ENCODE peak calls at places on chromosomes 5 and 9, in ten cellular contexts. P is mucosa of gallbladder, E is fibroblast of lung, B is A549, R is AG09319, H is HCT116, N is endothelial cell, S is fibroblast of mammary gland, V is mesendoderm, Y is sigmoid colon. F is an unnamed sample.

GRCh38 chr5:176416123-176416924 is at the start of gene CLTB:
- DNase-seq in P (peak), E (peak), B (peak), R (peak), H (peak), N (peak), S (peak), V (peak), Y (peak), F (peak)

GRCh38 chr9:133996531-133997520 is 4.7 kb upstream of the VAV2 start:
- DNase-seq in P (no peak), E (peak), B (no peak), R (no peak), H (no peak), N (no peak), S (peak), V (no peak), Y (no peak), F (no peak)

GRCh38 chr5:87030699-87031098 is 237.0 kb upstream of the RASA1 start:
- DNase-seq in P (no peak), E (no peak), B (no peak), R (no peak), H (no peak), N (no peak), S (no peak), V (no peak), Y (no peak), F (no peak)

GRCh38 chr5:140869555-140869886 is 764 bp downstream of the PCDHA11 start:
- DNase-seq in P (no peak), E (no peak), B (no peak), R (no peak), H (peak), N (no peak), S (peak), V (no peak), Y (no peak), F (no peak)

GRCh38 chr9:117907420-117907819 is 203.2 kb downstream of the TLR4 start:
- DNase-seq in P (no peak), E (no peak), B (no peak), R (no peak), H (no peak), N (no peak), S (no peak), V (no peak), Y (no peak), F (no peak)

GRCh38 chr5:60349891-60350415 is 350.0 kb downstream of the DEPDC1B start:
- DNase-seq in P (no peak), E (no peak), B (no peak), R (no peak), H (no peak), N (no peak), S (no peak), V (no peak), Y (no peak), F (no peak)

GRCh38 chr5:159459951-159460538 is 129.8 kb upstream of the IL12B start:
- DNase-seq in P (no peak), E (peak), B (no peak), R (peak), H (no peak), N (no peak), S (peak), V (no peak), Y (no peak), F (no peak)

GRCh38 chr5:126777257-126777973 is 479 bp downstream of the LMNB1 start:
- DNase-seq in P (peak), E (peak), B (no peak), R (no peak), H (no peak), N (peak), S (peak), V (peak), Y (peak), F (peak)

GRCh38 chr9:127700594-127701255 is 6.1 kb upstream of the CFAP157 start:
- DNase-seq in P (no peak), E (no peak), B (no peak), R (no peak), H (no peak), N (no peak), S (no peak), V (no peak), Y (no peak), F (no peak)

GRCh38 chr5:32445831-32446614 is 1.5 kb upstream of the ZFR start:
- DNase-seq in P (no peak), E (no peak), B (no peak), R (no peak), H (no peak), N (no peak), S (no peak), V (no peak), Y (no peak), F (peak)

GRCh38 chr9:123033864-123034598 is 564 bp downstream of the GPR21 start:
- DNase-seq in P (no peak), E (peak), B (no peak), R (no peak), H (no peak), N (no peak), S (no peak), V (no peak), Y (no peak), F (no peak)

GRCh38 chr5:64682608-64683007 is 7.7 kb upstream of the SHISAL2B start:
- DNase-seq in P (no peak), E (no peak), B (no peak), R (no peak), H (peak), N (no peak), S (no peak), V (peak), Y (no peak), F (no peak)

GRCh38 chr5:77326142-77326541 is 115.7 kb downstream of the PDE8B start:
- DNase-seq in P (no peak), E (no peak), B (no peak), R (no peak), H (no peak), N (no peak), S (no peak), V (no peak), Y (no peak), F (no peak)

GRCh38 chr9:78303377-78304062 is 6.6 kb downstream of the PSAT1 start:
- DNase-seq in P (no peak), E (no peak), B (no peak), R (no peak), H (no peak), N (no peak), S (no peak), V (no peak), Y (no peak), F (no peak)

GRCh38 chr5:132776077-132776931 is 735 bp downstream of the SEPTIN8 start:
- DNase-seq in P (no peak), E (peak), B (peak), R (no peak), H (no peak), N (peak), S (no peak), V (peak), Y (peak), F (peak)

GRCh38 chr5:9447691-9448090 is 98.2 kb downstream of the SEMA5A start:
- DNase-seq in P (no peak), E (no peak), B (no peak), R (no peak), H (no peak), N (no peak), S (peak), V (no peak), Y (no peak), F (no peak)

GRCh38 chr5:128121679-128122078 is 38.1 kb downstream of the SLC12A2 start:
- DNase-seq in P (peak), E (no peak), B (no peak), R (no peak), H (peak), N (no peak), S (peak), V (no peak), Y (no peak), F (peak)

GRCh38 chr5:40680741-40681350 is 1.1 kb downstream of the PTGER4 start:
- DNase-seq in P (no peak), E (no peak), B (no peak), R (no peak), H (no peak), N (no peak), S (no peak), V (peak), Y (peak), F (peak)

GRCh38 chr5:176793343-176793699 is 17.0 kb upstream of the UNC5A start:
- DNase-seq in P (no peak), E (no peak), B (no peak), R (no peak), H (no peak), N (no peak), S (no peak), V (no peak), Y (no peak), F (no peak)

GRCh38 chr5:104937591-104937990 is 1375.0 kb upstream of the NUDT12 start:
- DNase-seq in P (no peak), E (no peak), B (no peak), R (no peak), H (no peak), N (no peak), S (no peak), V (no peak), Y (no peak), F (no peak)

GRCh38 chr5:107813559-107813958 is 142.8 kb upstream of the EFNA5 start:
- DNase-seq in P (no peak), E (no peak), B (no peak), R (no peak), H (no peak), N (no peak), S (no peak), V (no peak), Y (no peak), F (no peak)

GRCh38 chr5:67400752-67401151 is 204.2 kb upstream of the CD180 start:
- DNase-seq in P (no peak), E (no peak), B (no peak), R (no peak), H (no peak), N (no peak), S (peak), V (no peak), Y (no peak), F (no peak)

GRCh38 chr5:570886-571285 is 41.3 kb upstream of the CEP72 start:
- DNase-seq in P (no peak), E (no peak), B (no peak), R (no peak), H (no peak), N (no peak), S (no peak), V (no peak), Y (peak), F (no peak)

GRCh38 chr5:79956173-79956670 is 34.8 kb downstream of the MTX3 start:
- DNase-seq in P (no peak), E (peak), B (peak), R (no peak), H (peak), N (no peak), S (peak), V (peak), Y (no peak), F (no peak)